ENCODE peak calls at places on chromosome 12, in nine cellular contexts. I is heart left ventricle; U is HT1080; X is activated B cell treated with CpG ODN at 0.5 μM for 24 hours; R is anterior cingulate cortex; M is activated CD8-positive, alpha-beta T cell treated with anti-CD3 and anti-CD28 coated beads, Interleukin-2, amount 10 ng/mL, durations not matched to agents 7 days and 5 days; O is naive B cell; A is body of pancreas; J is LoVo. W is an unnamed sample.

GRCh38 chr12:91883811-91884210 is 261.8 kb downstream of the BTG1 start:
- DNase-seq in A (no peak), O (no peak), X (no peak), J (no peak), U (no peak), I (no peak), M (no peak), R (no peak), W (no peak)

GRCh38 chr12:107129315-107129930 is 36.1 kb upstream of the CRY1 start:
- DNase-seq in R (no peak), I (no peak), O (no peak), X (no peak), M (no peak), U (no peak), A (no peak), J (no peak), W (no peak)

GRCh38 chr12:53219116-53219955 is 12.3 kb upstream of the ITGB7 start:
- DNase-seq in M (peak; percentile 72), O (no peak), R (peak; percentile 46), J (no peak), U (no peak), I (peak; percentile 67), X (no peak), A (peak; percentile 32), W (peak; percentile 66)

GRCh38 chr12:105107497-105108371 is at the start of gene WASHC4:
- DNase-seq in M (peak; percentile 95), X (peak; percentile 95), J (peak; percentile 98), I (peak; percentile 96), U (peak; percentile 92), R (peak; percentile 93), O (peak; percentile 96), A (peak; percentile 95), W (peak; percentile 99)

GRCh38 chr12:78149459-78149858 is 318.8 kb downstream of the NAV3 start:
- DNase-seq in I (no peak), R (no peak), U (no peak), J (no peak), X (no peak), O (no peak), A (no peak), M (no peak), W (no peak)

GRCh38 chr12:1523558-1524050 is 70.8 kb downstream of the FBXL14 start:
- DNase-seq in O (no peak), A (no peak), M (no peak), J (no peak), X (no peak), I (no peak), R (no peak), U (no peak), W (peak; percentile 93)

GRCh38 chr12:13024151-13024946 is 19.8 kb upstream of the FAM234B start:
- DNase-seq in X (no peak), A (peak; percentile 33), J (peak; percentile 22), I (no peak), R (no peak), M (no peak), O (no peak), U (no peak), W (no peak)

GRCh38 chr12:1974812-1975211 is 29.4 kb downstream of the DCP1B start:
- DNase-seq in X (no peak), O (no peak), M (no peak), R (no peak), U (no peak), J (no peak), A (no peak), I (no peak), W (no peak)